ENCODE peak calls at places on chromosomes 5 and 9, in four cellular contexts. One of them, this sample, is unnamed.

GRCh38 chr5:170353011-170353890 is 35.9 kb downstream of the KCNMB1 start:
- DNase-seq in activated CD4-positive, alpha-beta T cell treated with anti-CD3 and anti-CD28 coated beads, Interleukin-2, amount 10 ng/mL, durations not matched to agents 7 days and 5 days: no peak
- DNase-seq in NCI-H1417: no peak
- DNase-seq in stimulated activated naive CD8-positive, alpha-beta T cell treated with anti-CD3 and anti-CD28 coated beads, Interleukin-15, amount 100 ng/mL, for 72 hours: no peak
- DNase-seq in this sample: no peak

GRCh38 chr5:39283231-39283818 is 64.0 kb upstream of the FYB1 start:
- DNase-seq in NCI-H1417: peak
- DNase-seq in stimulated activated naive CD8-positive, alpha-beta T cell treated with anti-CD3 and anti-CD28 coated beads, Interleukin-15, amount 100 ng/mL, for 72 hours: peak
- DNase-seq in activated CD4-positive, alpha-beta T cell treated with anti-CD3 and anti-CD28 coated beads, Interleukin-2, amount 10 ng/mL, durations not matched to agents 7 days and 5 days: peak
- DNase-seq in this sample: peak

GRCh38 chr9:106981396-106982287 is 118.7 kb downstream of the ZNF462 start:
- DNase-seq in stimulated activated naive CD8-positive, alpha-beta T cell treated with anti-CD3 and anti-CD28 coated beads, Interleukin-15, amount 100 ng/mL, for 72 hours: no peak
- DNase-seq in activated CD4-positive, alpha-beta T cell treated with anti-CD3 and anti-CD28 coated beads, Interleukin-2, amount 10 ng/mL, durations not matched to agents 7 days and 5 days: no peak
- DNase-seq in NCI-H1417: no peak
- DNase-seq in this sample: no peak

GRCh38 chr9:136182850-136183422 is 22.0 kb downstream of the LHX3 start:
- DNase-seq in activated CD4-positive, alpha-beta T cell treated with anti-CD3 and anti-CD28 coated beads, Interleukin-2, amount 10 ng/mL, durations not matched to agents 7 days and 5 days: no peak
- DNase-seq in stimulated activated naive CD8-positive, alpha-beta T cell treated with anti-CD3 and anti-CD28 coated beads, Interleukin-15, amount 100 ng/mL, for 72 hours: no peak
- DNase-seq in NCI-H1417: no peak
- DNase-seq in this sample: no peak

GRCh38 chr5:170390472-170390871 is 1.3 kb upstream of the KCNMB1 start:
- DNase-seq in stimulated activated naive CD8-positive, alpha-beta T cell treated with anti-CD3 and anti-CD28 coated beads, Interleukin-15, amount 100 ng/mL, for 72 hours: no peak
- DNase-seq in activated CD4-positive, alpha-beta T cell treated with anti-CD3 and anti-CD28 coated beads, Interleukin-2, amount 10 ng/mL, durations not matched to agents 7 days and 5 days: no peak
- DNase-seq in NCI-H1417: no peak
- DNase-seq in this sample: no peak

GRCh38 chr5:88671808-88672499 is 211.0 kb downstream of the MEF2C start:
- DNase-seq in activated CD4-positive, alpha-beta T cell treated with anti-CD3 and anti-CD28 coated beads, Interleukin-2, amount 10 ng/mL, durations not matched to agents 7 days and 5 days: no peak
- DNase-seq in NCI-H1417: no peak
- DNase-seq in stimulated activated naive CD8-positive, alpha-beta T cell treated with anti-CD3 and anti-CD28 coated beads, Interleukin-15, amount 100 ng/mL, for 72 hours: no peak
- DNase-seq in this sample: no peak

GRCh38 chr9:76266649-76267627 is 127.3 kb downstream of the RFK start:
- DNase-seq in stimulated activated naive CD8-positive, alpha-beta T cell treated with anti-CD3 and anti-CD28 coated beads, Interleukin-15, amount 100 ng/mL, for 72 hours: no peak
- DNase-seq in NCI-H1417: peak
- DNase-seq in activated CD4-positive, alpha-beta T cell treated with anti-CD3 and anti-CD28 coated beads, Interleukin-2, amount 10 ng/mL, durations not matched to agents 7 days and 5 days: no peak
- DNase-seq in this sample: peak

GRCh38 chr9:76115396-76115795 is 224.9 kb downstream of the PCSK5 start:
- DNase-seq in stimulated activated naive CD8-positive, alpha-beta T cell treated with anti-CD3 and anti-CD28 coated beads, Interleukin-15, amount 100 ng/mL, for 72 hours: no peak
- DNase-seq in activated CD4-positive, alpha-beta T cell treated with anti-CD3 and anti-CD28 coated beads, Interleukin-2, amount 10 ng/mL, durations not matched to agents 7 days and 5 days: no peak
- DNase-seq in NCI-H1417: no peak
- DNase-seq in this sample: no peak

GRCh38 chr5:58259685-58260152 is 200.2 kb downstream of the PLK2 start:
- DNase-seq in NCI-H1417: no peak
- DNase-seq in stimulated activated naive CD8-positive, alpha-beta T cell treated with anti-CD3 and anti-CD28 coated beads, Interleukin-15, amount 100 ng/mL, for 72 hours: no peak
- DNase-seq in activated CD4-positive, alpha-beta T cell treated with anti-CD3 and anti-CD28 coated beads, Interleukin-2, amount 10 ng/mL, durations not matched to agents 7 days and 5 days: no peak
- DNase-seq in this sample: no peak

GRCh38 chr5:72179816-72180440 is 72.7 kb downstream of the MAP1B start:
- DNase-seq in activated CD4-positive, alpha-beta T cell treated with anti-CD3 and anti-CD28 coated beads, Interleukin-2, amount 10 ng/mL, durations not matched to agents 7 days and 5 days: no peak
- DNase-seq in stimulated activated naive CD8-positive, alpha-beta T cell treated with anti-CD3 and anti-CD28 coated beads, Interleukin-15, amount 100 ng/mL, for 72 hours: no peak
- DNase-seq in NCI-H1417: no peak
- DNase-seq in this sample: no peak

GRCh38 chr5:51486158-51486557 is 102.9 kb downstream of the ISL1 start:
- DNase-seq in activated CD4-positive, alpha-beta T cell treated with anti-CD3 and anti-CD28 coated beads, Interleukin-2, amount 10 ng/mL, durations not matched to agents 7 days and 5 days: no peak
- DNase-seq in NCI-H1417: no peak
- DNase-seq in stimulated activated naive CD8-positive, alpha-beta T cell treated with anti-CD3 and anti-CD28 coated beads, Interleukin-15, amount 100 ng/mL, for 72 hours: no peak
- DNase-seq in this sample: no peak

GRCh38 chr5:157994906-157995519 is 136.1 kb upstream of the CLINT1 start:
- DNase-seq in activated CD4-positive, alpha-beta T cell treated with anti-CD3 and anti-CD28 coated beads, Interleukin-2, amount 10 ng/mL, durations not matched to agents 7 days and 5 days: peak
- DNase-seq in stimulated activated naive CD8-positive, alpha-beta T cell treated with anti-CD3 and anti-CD28 coated beads, Interleukin-15, amount 100 ng/mL, for 72 hours: peak
- DNase-seq in NCI-H1417: peak
- DNase-seq in this sample: peak

GRCh38 chr9:100099722-100100042 is 639 bp downstream of the INVS start:
- DNase-seq in NCI-H1417: no peak
- DNase-seq in stimulated activated naive CD8-positive, alpha-beta T cell treated with anti-CD3 and anti-CD28 coated beads, Interleukin-15, amount 100 ng/mL, for 72 hours: no peak
- DNase-seq in activated CD4-positive, alpha-beta T cell treated with anti-CD3 and anti-CD28 coated beads, Interleukin-2, amount 10 ng/mL, durations not matched to agents 7 days and 5 days: peak
- DNase-seq in this sample: peak

GRCh38 chr5:122424211-122424610 is 112.2 kb downstream of the SNCAIP start:
- DNase-seq in stimulated activated naive CD8-positive, alpha-beta T cell treated with anti-CD3 and anti-CD28 coated beads, Interleukin-15, amount 100 ng/mL, for 72 hours: no peak
- DNase-seq in activated CD4-positive, alpha-beta T cell treated with anti-CD3 and anti-CD28 coated beads, Interleukin-2, amount 10 ng/mL, durations not matched to agents 7 days and 5 days: no peak
- DNase-seq in NCI-H1417: no peak
- DNase-seq in this sample: no peak

GRCh38 chr9:88993327-88993726 is 2.1 kb downstream of the S1PR3 start:
- DNase-seq in activated CD4-positive, alpha-beta T cell treated with anti-CD3 and anti-CD28 coated beads, Interleukin-2, amount 10 ng/mL, durations not matched to agents 7 days and 5 days: no peak
- DNase-seq in NCI-H1417: no peak
- DNase-seq in stimulated activated naive CD8-positive, alpha-beta T cell treated with anti-CD3 and anti-CD28 coated beads, Interleukin-15, amount 100 ng/mL, for 72 hours: no peak
- DNase-seq in this sample: no peak